ENCODE peak calls at places on chromosomes 13 and 19, in five cellular contexts. One of them, this sample, is unnamed.

GRCh38 chr13:112905990-112906641 is 62.9 kb upstream of the MCF2L start:
- DNase-seq in K562: no peak
- DNase-seq in H1: peak
- DNase-seq in GM12892: no peak
- DNase-seq in GM12878: no peak
- DNase-seq in this sample: no peak

GRCh38 chr13:101767096-101767495 is 314.6 kb downstream of the ITGBL1 start:
- DNase-seq in K562: no peak
- DNase-seq in H1: no peak
- DNase-seq in GM12892: no peak
- DNase-seq in GM12878: no peak
- DNase-seq in this sample: no peak

GRCh38 chr19:44570984-44571684 is 41.7 kb upstream of the CEACAM20 start:
- DNase-seq in K562: peak
- DNase-seq in H1: no peak
- DNase-seq in GM12892: no peak
- DNase-seq in GM12878: no peak
- DNase-seq in this sample: peak

GRCh38 chr19:17311455-17312248 is 2.3 kb downstream of the DDA1 start:
- DNase-seq in K562: no peak
- DNase-seq in H1: no peak
- DNase-seq in GM12892: no peak
- DNase-seq in GM12878: no peak
- DNase-seq in this sample: no peak

GRCh38 chr19:722553-723101 is 13.9 kb downstream of the PALM start:
- DNase-seq in K562: no peak
- DNase-seq in H1: no peak
- DNase-seq in GM12892: no peak
- DNase-seq in GM12878: no peak
- DNase-seq in this sample: no peak

GRCh38 chr13:50230365-50230978 is 215.2 kb downstream of the KCNRG start:
- DNase-seq in K562: no peak
- DNase-seq in H1: no peak
- DNase-seq in GM12892: no peak
- DNase-seq in GM12878: no peak
- DNase-seq in this sample: no peak

GRCh38 chr13:48491423-48492122 is 41.3 kb downstream of the RCBTB2 start:
- DNase-seq in K562: no peak
- DNase-seq in H1: no peak
- DNase-seq in GM12892: no peak
- DNase-seq in GM12878: no peak
- DNase-seq in this sample: no peak

GRCh38 chr19:7004313-7004931 is 16.8 kb downstream of the MBD3L2B start:
- DNase-seq in K562: peak
- DNase-seq in H1: no peak
- DNase-seq in GM12892: no peak
- DNase-seq in GM12878: no peak
- DNase-seq in this sample: no peak

GRCh38 chr19:58406818-58407657 is 1.4 kb upstream of the ZNF584 start:
- DNase-seq in K562: no peak
- DNase-seq in H1: no peak
- DNase-seq in GM12892: no peak
- DNase-seq in GM12878: no peak
- DNase-seq in this sample: no peak

GRCh38 chr19:6632002-6632621 is 37.8 kb downstream of the TNFSF14 start:
- DNase-seq in K562: peak
- DNase-seq in H1: no peak
- DNase-seq in GM12892: no peak
- DNase-seq in GM12878: peak
- DNase-seq in this sample: no peak

GRCh38 chr13:29886446-29886845 is 36.0 kb upstream of the UBL3 start:
- DNase-seq in K562: no peak
- DNase-seq in H1: no peak
- DNase-seq in GM12892: no peak
- DNase-seq in GM12878: no peak
- DNase-seq in this sample: no peak

GRCh38 chr13:90104764-90105163 is 1242.7 kb upstream of the MIR17HG start:
- DNase-seq in K562: no peak
- DNase-seq in H1: no peak
- DNase-seq in GM12892: no peak
- DNase-seq in GM12878: no peak
- DNase-seq in this sample: no peak

GRCh38 chr13:110341445-110342247 is 34.6 kb downstream of the COL4A2 start:
- DNase-seq in K562: no peak
- DNase-seq in H1: no peak
- DNase-seq in GM12892: no peak
- DNase-seq in GM12878: no peak
- DNase-seq in this sample: no peak
- TF ChIP-seq POLR2A in K562: no peak
- TF ChIP-seq POLR2A in H1: no peak
- TF ChIP-seq POLR2A in GM12892: no peak
- TF ChIP-seq POLR2A in GM12878: no peak
- TF ChIP-seq POLR2A in this sample: no peak

DNA sequence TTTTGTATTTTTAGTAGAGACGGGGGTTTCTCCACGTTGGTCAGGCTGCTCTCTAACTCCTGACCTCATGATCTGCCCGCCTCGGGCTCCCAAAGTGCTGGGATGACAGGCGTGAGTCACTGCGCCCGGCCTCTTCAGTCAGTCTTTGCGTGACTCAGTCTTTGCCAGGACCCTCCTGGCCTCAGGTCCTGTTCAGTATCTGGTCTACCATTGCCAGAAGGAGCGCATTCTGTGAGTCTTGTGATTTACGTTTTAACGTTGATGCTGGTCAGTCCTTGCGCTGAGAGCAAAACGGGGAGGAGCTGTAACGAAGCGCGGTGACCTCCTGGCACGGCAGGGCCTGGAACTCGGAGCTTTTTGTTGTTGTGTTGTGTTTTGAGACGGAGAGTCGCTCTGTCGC is 7.6 kb upstream of the HMG20B start:
- DNase-seq in K562: no peak
- DNase-seq in H1: no peak
- DNase-seq in GM12892: no peak
- DNase-seq in GM12878: no peak
- DNase-seq in this sample: no peak
- TF ChIP-seq TAF1 in K562: no peak
- TF ChIP-seq TAF1 in H1: no peak
- TF ChIP-seq TAF1 in GM12892: no peak
- TF ChIP-seq TAF1 in GM12878: no peak
- TF ChIP-seq TAF1 in this sample: no peak

DNA sequence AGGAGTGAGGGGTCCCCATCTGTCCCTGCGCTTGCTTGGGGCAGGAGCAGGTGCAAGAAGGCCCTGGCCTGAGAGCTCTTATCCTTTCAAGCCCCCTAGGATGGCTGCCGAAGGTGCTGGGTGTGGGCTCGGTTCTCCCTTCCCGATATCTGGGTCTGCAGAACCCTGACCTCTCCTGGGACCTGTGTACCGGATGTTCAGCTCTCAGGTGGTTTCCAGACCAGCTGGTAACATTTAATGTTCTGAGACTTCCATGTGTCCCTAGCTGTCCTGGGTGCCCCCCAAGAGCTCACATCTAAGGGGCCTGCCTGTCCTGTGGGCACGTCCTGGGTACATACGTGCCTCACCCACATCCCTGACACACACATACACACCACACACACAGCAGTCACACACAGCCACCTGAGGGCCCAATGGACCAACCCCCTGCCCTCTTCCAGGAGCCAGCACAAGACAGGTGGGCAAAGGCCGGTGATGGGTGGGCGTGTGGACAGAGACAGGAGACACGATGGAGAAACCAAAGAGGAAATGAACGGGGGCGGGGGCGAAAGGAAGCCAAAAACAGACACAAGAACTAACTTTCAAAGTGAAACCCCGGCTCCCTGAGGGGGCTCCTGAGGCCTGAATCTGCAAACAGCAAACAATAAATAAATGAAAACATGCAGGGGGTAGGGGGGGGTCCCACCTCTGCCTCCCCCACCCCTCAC is 124.3 kb downstream of the PTPRS start:
- DNase-seq in K562: no peak
- DNase-seq in H1: no peak
- DNase-seq in GM12892: no peak
- DNase-seq in GM12878: peak
- DNase-seq in this sample: peak
- TF ChIP-seq POLR2A in K562: no peak
- TF ChIP-seq POLR2A in H1: no peak
- TF ChIP-seq POLR2A in GM12892: no peak
- TF ChIP-seq POLR2A in GM12878: no peak
- TF ChIP-seq POLR2A in this sample: no peak

GRCh38 chr19:3061214-3062161 is 807 bp downstream of the TLE5 start:
- DNase-seq in K562: peak
- DNase-seq in H1: no peak
- DNase-seq in GM12892: peak
- DNase-seq in GM12878: no peak
- DNase-seq in this sample: peak

GRCh38 chr19:3059653-3060052 is 2.6 kb downstream of the TLE5 start:
- DNase-seq in K562: no peak
- DNase-seq in H1: no peak
- DNase-seq in GM12892: no peak
- DNase-seq in GM12878: no peak
- DNase-seq in this sample: no peak

GRCh38 chr19:3060852-3061182 is 1.5 kb downstream of the TLE5 start:
- DNase-seq in K562: no peak
- DNase-seq in H1: no peak
- DNase-seq in GM12892: no peak
- DNase-seq in GM12878: no peak
- DNase-seq in this sample: no peak

GRCh38 chr19:3064011-3064330 is 1.7 kb upstream of the TLE5 start:
- DNase-seq in K562: no peak
- DNase-seq in H1: no peak
- DNase-seq in GM12892: no peak
- DNase-seq in GM12878: no peak
- DNase-seq in this sample: no peak

DNA sequence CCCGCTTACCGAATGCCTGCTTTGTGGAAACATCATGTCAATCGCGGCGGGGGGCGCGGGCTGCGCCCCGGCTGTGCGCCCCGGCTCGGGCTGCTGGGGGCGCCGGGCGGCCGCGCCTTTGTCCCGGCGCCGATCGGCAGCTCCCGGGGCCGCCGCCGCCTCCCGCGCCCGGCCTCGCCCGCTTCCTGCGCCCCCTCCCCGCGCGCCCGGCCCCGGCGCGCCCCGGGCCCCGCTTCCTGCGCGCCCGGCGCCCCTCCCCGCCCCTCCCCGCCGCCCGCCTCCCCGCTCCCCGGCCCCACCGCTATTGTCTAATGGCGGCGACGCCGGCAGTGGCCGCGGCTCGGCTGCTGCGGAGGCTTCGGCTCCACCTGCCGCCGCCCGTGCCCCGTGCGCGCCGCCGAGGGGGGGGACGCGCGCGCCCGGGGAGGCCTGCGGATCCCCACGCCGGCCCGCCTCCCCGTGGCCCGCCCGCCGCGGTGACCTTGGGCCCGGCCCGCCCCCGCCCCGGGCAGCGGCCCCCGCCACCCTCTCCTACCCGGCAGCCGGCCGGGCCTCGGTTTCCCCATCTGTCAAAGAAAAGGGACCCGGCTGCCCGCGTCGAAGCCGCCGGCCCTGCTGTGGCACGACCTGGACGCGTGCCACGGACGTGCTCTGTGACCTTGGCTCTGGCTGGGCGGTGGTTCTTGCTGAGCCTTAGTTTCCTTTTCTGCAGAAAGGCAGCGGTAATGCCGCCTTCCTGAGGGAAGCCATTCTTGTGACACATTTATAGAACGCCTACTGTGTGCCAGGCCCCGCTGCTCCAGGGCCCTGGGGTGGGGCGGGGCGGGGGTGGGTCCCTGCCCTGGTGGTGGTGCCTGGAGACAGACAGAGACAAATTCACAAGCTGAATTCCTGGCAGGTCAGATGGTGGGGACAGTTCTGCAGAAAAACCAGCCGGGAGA is at the start of gene TLE5:
- DNase-seq in K562: peak
- DNase-seq in H1: no peak
- DNase-seq in GM12892: peak
- DNase-seq in GM12878: no peak
- DNase-seq in this sample: peak
- TF ChIP-seq TAF1 in K562: peak
- TF ChIP-seq TAF1 in H1: no peak
- TF ChIP-seq TAF1 in GM12892: no peak
- TF ChIP-seq TAF1 in GM12878: peak
- TF ChIP-seq TAF1 in this sample: no peak

GRCh38 chr13:99307247-99307646 is at the start of gene GPR183:
- DNase-seq in K562: no peak
- DNase-seq in H1: no peak
- DNase-seq in GM12892: no peak
- DNase-seq in GM12878: no peak
- DNase-seq in this sample: no peak
- TF ChIP-seq POLR2A in K562: no peak
- TF ChIP-seq POLR2A in H1: no peak
- TF ChIP-seq POLR2A in GM12892: peak
- TF ChIP-seq POLR2A in GM12878: peak
- TF ChIP-seq POLR2A in this sample: peak

This sample was measured in GM12891.